ENCODE peak calls at places on chromosomes 4 and X, in nine cellular contexts. One of them, this sample, is unnamed.

GRCh38 chrX:100636321-100636991 is at the start of gene TSPAN6:
- DNase-seq in fibroblast of mammary gland: peak
- DNase-seq in SK-N-SH: peak
- DNase-seq in AG10803: peak
- DNase-seq in pancreas: peak
- DNase-seq in GM10248: peak
- DNase-seq in psoas muscle: peak
- DNase-seq in lower leg skin: peak
- DNase-seq in fibroblast of villous mesenchyme: peak
- DNase-seq in this sample: peak

GRCh38 chr4:156413411-156413985 is 459.8 kb upstream of the CTSO start:
- DNase-seq in GM10248: no peak
- DNase-seq in lower leg skin: no peak
- DNase-seq in psoas muscle: no peak
- DNase-seq in AG10803: no peak
- DNase-seq in SK-N-SH: no peak
- DNase-seq in fibroblast of mammary gland: no peak
- DNase-seq in fibroblast of villous mesenchyme: peak
- DNase-seq in pancreas: no peak
- DNase-seq in this sample: no peak

GRCh38 chr4:94525993-94526740 is 74.4 kb downstream of the PDLIM5 start:
- DNase-seq in AG10803: peak
- DNase-seq in SK-N-SH: no peak
- DNase-seq in psoas muscle: no peak
- DNase-seq in lower leg skin: no peak
- DNase-seq in fibroblast of mammary gland: peak
- DNase-seq in fibroblast of villous mesenchyme: peak
- DNase-seq in pancreas: no peak
- DNase-seq in GM10248: no peak
- DNase-seq in this sample: peak

GRCh38 chrX:153924149-153924861 is 1.8 kb downstream of the ARHGAP4 start:
- DNase-seq in lower leg skin: no peak
- DNase-seq in GM10248: no peak
- DNase-seq in fibroblast of mammary gland: peak
- DNase-seq in pancreas: no peak
- DNase-seq in psoas muscle: no peak
- DNase-seq in fibroblast of villous mesenchyme: peak
- DNase-seq in AG10803: peak
- DNase-seq in SK-N-SH: no peak
- DNase-seq in this sample: peak

GRCh38 chr4:38683265-38683664 is 19.3 kb downstream of the KLF3 start:
- DNase-seq in psoas muscle: no peak
- DNase-seq in lower leg skin: no peak
- DNase-seq in GM10248: no peak
- DNase-seq in fibroblast of villous mesenchyme: no peak
- DNase-seq in AG10803: no peak
- DNase-seq in fibroblast of mammary gland: no peak
- DNase-seq in SK-N-SH: no peak
- DNase-seq in pancreas: no peak
- DNase-seq in this sample: no peak

GRCh38 chrX:153984351-153985178 is 12.0 kb downstream of the TMEM187 start:
- DNase-seq in fibroblast of villous mesenchyme: no peak
- DNase-seq in SK-N-SH: no peak
- DNase-seq in pancreas: no peak
- DNase-seq in fibroblast of mammary gland: no peak
- DNase-seq in lower leg skin: no peak
- DNase-seq in AG10803: no peak
- DNase-seq in GM10248: peak
- DNase-seq in psoas muscle: no peak
- DNase-seq in this sample: peak

GRCh38 chr4:53558981-53559620 is 32.2 kb downstream of the LNX1 start:
- DNase-seq in SK-N-SH: no peak
- DNase-seq in pancreas: no peak
- DNase-seq in psoas muscle: no peak
- DNase-seq in lower leg skin: no peak
- DNase-seq in fibroblast of mammary gland: no peak
- DNase-seq in AG10803: no peak
- DNase-seq in GM10248: no peak
- DNase-seq in fibroblast of villous mesenchyme: no peak
- DNase-seq in this sample: no peak

GRCh38 chrX:38103857-38104812 is 97.8 kb downstream of the SYTL5 start:
- DNase-seq in pancreas: no peak
- DNase-seq in fibroblast of mammary gland: no peak
- DNase-seq in AG10803: no peak
- DNase-seq in fibroblast of villous mesenchyme: no peak
- DNase-seq in GM10248: no peak
- DNase-seq in lower leg skin: no peak
- DNase-seq in SK-N-SH: no peak
- DNase-seq in psoas muscle: no peak
- DNase-seq in this sample: peak

GRCh38 chrX:109600114-109600710 is 24.8 kb downstream of the KCNE5 start:
- DNase-seq in SK-N-SH: peak
- DNase-seq in psoas muscle: no peak
- DNase-seq in GM10248: no peak
- DNase-seq in fibroblast of mammary gland: peak
- DNase-seq in fibroblast of villous mesenchyme: peak
- DNase-seq in pancreas: no peak
- DNase-seq in lower leg skin: no peak
- DNase-seq in AG10803: peak
- DNase-seq in this sample: no peak

GRCh38 chr4:10115271-10115656 is 1.3 kb downstream of the WDR1 start:
- DNase-seq in lower leg skin: no peak
- DNase-seq in pancreas: no peak
- DNase-seq in SK-N-SH: no peak
- DNase-seq in psoas muscle: no peak
- DNase-seq in fibroblast of villous mesenchyme: peak
- DNase-seq in fibroblast of mammary gland: peak
- DNase-seq in GM10248: no peak
- DNase-seq in AG10803: peak
- DNase-seq in this sample: no peak

GRCh38 chr4:122827899-122828601 is 1.4 kb downstream of the FGF2 start:
- DNase-seq in lower leg skin: peak
- DNase-seq in fibroblast of villous mesenchyme: peak
- DNase-seq in AG10803: peak
- DNase-seq in pancreas: peak
- DNase-seq in fibroblast of mammary gland: peak
- DNase-seq in GM10248: peak
- DNase-seq in SK-N-SH: peak
- DNase-seq in psoas muscle: no peak
- DNase-seq in this sample: peak

GRCh38 chr4:148152868-148153630 is 289.2 kb downstream of the NR3C2 start:
- DNase-seq in pancreas: no peak
- DNase-seq in fibroblast of mammary gland: peak
- DNase-seq in fibroblast of villous mesenchyme: peak
- DNase-seq in GM10248: no peak
- DNase-seq in AG10803: peak
- DNase-seq in lower leg skin: no peak
- DNase-seq in psoas muscle: no peak
- DNase-seq in SK-N-SH: no peak
- DNase-seq in this sample: no peak

GRCh38 chr4:58191086-58191485 is 1080.9 kb upstream of the IGFBP7 start:
- DNase-seq in fibroblast of villous mesenchyme: no peak
- DNase-seq in pancreas: no peak
- DNase-seq in GM10248: no peak
- DNase-seq in lower leg skin: no peak
- DNase-seq in fibroblast of mammary gland: no peak
- DNase-seq in psoas muscle: no peak
- DNase-seq in AG10803: no peak
- DNase-seq in SK-N-SH: no peak
- DNase-seq in this sample: no peak

GRCh38 chr4:66927937-66928336 is 617.4 kb downstream of the CENPC start:
- DNase-seq in fibroblast of mammary gland: no peak
- DNase-seq in SK-N-SH: no peak
- DNase-seq in GM10248: no peak
- DNase-seq in AG10803: no peak
- DNase-seq in lower leg skin: no peak
- DNase-seq in fibroblast of villous mesenchyme: no peak
- DNase-seq in pancreas: no peak
- DNase-seq in psoas muscle: no peak
- DNase-seq in this sample: no peak

GRCh38 chr4:128854433-128854832 is 44.9 kb downstream of the JADE1 start:
- DNase-seq in fibroblast of mammary gland: peak
- DNase-seq in AG10803: peak
- DNase-seq in psoas muscle: no peak
- DNase-seq in fibroblast of villous mesenchyme: peak
- DNase-seq in SK-N-SH: no peak
- DNase-seq in pancreas: no peak
- DNase-seq in lower leg skin: no peak
- DNase-seq in GM10248: peak
- DNase-seq in this sample: peak

GRCh38 chr4:152850377-152850776 is 70.6 kb downstream of the ARFIP1 start:
- DNase-seq in AG10803: peak
- DNase-seq in psoas muscle: peak
- DNase-seq in lower leg skin: no peak
- DNase-seq in pancreas: no peak
- DNase-seq in GM10248: no peak
- DNase-seq in SK-N-SH: no peak
- DNase-seq in fibroblast of villous mesenchyme: peak
- DNase-seq in fibroblast of mammary gland: peak
- DNase-seq in this sample: no peak

GRCh38 chr4:159946983-159947645 is 844.2 kb downstream of the RAPGEF2 start:
- DNase-seq in fibroblast of villous mesenchyme: peak
- DNase-seq in psoas muscle: no peak
- DNase-seq in GM10248: peak
- DNase-seq in lower leg skin: no peak
- DNase-seq in fibroblast of mammary gland: peak
- DNase-seq in SK-N-SH: peak
- DNase-seq in AG10803: peak
- DNase-seq in pancreas: no peak
- DNase-seq in this sample: peak
- TF ChIP-seq CTCF in fibroblast of villous mesenchyme: peak
- TF ChIP-seq CTCF in psoas muscle: peak
- TF ChIP-seq CTCF in GM10248: peak
- TF ChIP-seq CTCF in lower leg skin: no peak
- TF ChIP-seq CTCF in fibroblast of mammary gland: peak
- TF ChIP-seq CTCF in SK-N-SH: peak
- TF ChIP-seq CTCF in AG10803: peak
- TF ChIP-seq CTCF in pancreas: peak
- TF ChIP-seq CTCF in this sample: peak

DNA sequence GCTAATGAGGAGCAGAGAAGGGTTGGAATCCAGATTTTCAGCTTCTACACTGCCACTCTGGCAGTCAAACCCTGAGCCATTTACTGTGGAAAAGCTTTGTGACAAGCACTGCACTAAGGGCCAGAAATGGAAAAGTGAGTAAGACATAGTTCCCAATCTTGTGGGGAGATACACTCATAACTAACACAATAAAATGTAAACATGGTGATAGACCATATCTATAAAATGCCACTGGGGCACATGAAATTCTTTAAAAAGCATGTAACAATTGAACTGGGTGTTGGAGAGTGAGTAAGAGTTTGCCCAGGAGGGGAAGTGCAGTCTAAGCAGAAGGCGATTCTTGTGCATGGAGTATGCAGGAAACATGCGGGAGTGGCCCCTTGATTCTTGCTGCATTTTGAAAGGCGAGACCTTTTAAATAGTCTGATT is 32.0 kb upstream of the ANXA5 start:
- DNase-seq in fibroblast of villous mesenchyme: peak
- DNase-seq in AG10803: peak
- DNase-seq in pancreas: no peak
- DNase-seq in fibroblast of mammary gland: peak
- DNase-seq in lower leg skin: no peak
- DNase-seq in GM10248: no peak
- DNase-seq in psoas muscle: no peak
- DNase-seq in SK-N-SH: no peak
- DNase-seq in this sample: no peak
- TF ChIP-seq CTCF in fibroblast of villous mesenchyme: no peak
- TF ChIP-seq CTCF in AG10803: no peak
- TF ChIP-seq CTCF in pancreas: no peak
- TF ChIP-seq CTCF in fibroblast of mammary gland: no peak
- TF ChIP-seq CTCF in lower leg skin: no peak
- TF ChIP-seq CTCF in GM10248: no peak
- TF ChIP-seq CTCF in psoas muscle: no peak
- TF ChIP-seq CTCF in SK-N-SH: no peak
- TF ChIP-seq CTCF in this sample: no peak

GRCh38 chr4:16066586-16067128 is 17.2 kb downstream of the PROM1 start:
- DNase-seq in SK-N-SH: no peak
- DNase-seq in lower leg skin: no peak
- DNase-seq in AG10803: no peak
- DNase-seq in fibroblast of villous mesenchyme: peak
- DNase-seq in psoas muscle: no peak
- DNase-seq in fibroblast of mammary gland: no peak
- DNase-seq in pancreas: no peak
- DNase-seq in GM10248: no peak
- DNase-seq in this sample: no peak
- TF ChIP-seq CTCF in SK-N-SH: no peak
- TF ChIP-seq CTCF in lower leg skin: no peak
- TF ChIP-seq CTCF in AG10803: no peak
- TF ChIP-seq CTCF in fibroblast of villous mesenchyme: no peak
- TF ChIP-seq CTCF in psoas muscle: no peak
- TF ChIP-seq CTCF in fibroblast of mammary gland: no peak
- TF ChIP-seq CTCF in pancreas: no peak
- TF ChIP-seq CTCF in GM10248: no peak
- TF ChIP-seq CTCF in this sample: no peak

GRCh38 chr4:37486134-37486533 is 200.0 kb downstream of the RELL1 start:
- DNase-seq in psoas muscle: no peak
- DNase-seq in fibroblast of mammary gland: no peak
- DNase-seq in GM10248: no peak
- DNase-seq in pancreas: no peak
- DNase-seq in fibroblast of villous mesenchyme: no peak
- DNase-seq in AG10803: no peak
- DNase-seq in lower leg skin: no peak
- DNase-seq in SK-N-SH: no peak
- DNase-seq in this sample: no peak

GRCh38 chr4:37483610-37484009 is 202.6 kb downstream of the RELL1 start:
- DNase-seq in pancreas: no peak
- DNase-seq in SK-N-SH: no peak
- DNase-seq in fibroblast of villous mesenchyme: no peak
- DNase-seq in AG10803: no peak
- DNase-seq in GM10248: no peak
- DNase-seq in lower leg skin: no peak
- DNase-seq in fibroblast of mammary gland: no peak
- DNase-seq in psoas muscle: no peak
- DNase-seq in this sample: no peak

GRCh38 chr4:37489697-37490096 is 196.5 kb downstream of the RELL1 start:
- DNase-seq in GM10248: no peak
- DNase-seq in pancreas: no peak
- DNase-seq in fibroblast of mammary gland: no peak
- DNase-seq in fibroblast of villous mesenchyme: no peak
- DNase-seq in lower leg skin: no peak
- DNase-seq in SK-N-SH: no peak
- DNase-seq in psoas muscle: no peak
- DNase-seq in AG10803: no peak
- DNase-seq in this sample: no peak

GRCh38 chr4:37490391-37491347 is 195.5 kb downstream of the RELL1 start:
- DNase-seq in GM10248: no peak
- DNase-seq in AG10803: no peak
- DNase-seq in pancreas: peak
- DNase-seq in lower leg skin: no peak
- DNase-seq in SK-N-SH: no peak
- DNase-seq in fibroblast of mammary gland: no peak
- DNase-seq in psoas muscle: no peak
- DNase-seq in fibroblast of villous mesenchyme: no peak
- DNase-seq in this sample: no peak

DNA sequence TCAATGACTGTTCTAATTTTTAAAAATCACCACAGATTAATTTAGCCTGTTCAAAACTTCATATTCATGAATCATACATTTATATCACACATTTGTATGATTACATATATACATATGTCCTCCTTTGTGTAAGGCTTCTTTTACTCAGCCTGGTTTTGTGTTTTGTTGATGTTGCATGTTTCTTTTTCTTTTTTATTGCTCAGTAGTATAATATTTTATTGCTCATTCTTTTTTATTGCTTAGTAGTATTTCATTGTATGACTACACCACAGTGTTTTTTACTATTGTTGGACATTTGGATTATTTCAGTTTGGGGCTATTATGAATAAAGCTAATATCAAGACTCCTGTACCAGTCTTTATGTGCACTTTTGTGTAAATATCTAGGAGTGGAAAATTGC is 198.5 kb downstream of the RELL1 start:
- DNase-seq in fibroblast of villous mesenchyme: no peak
- DNase-seq in GM10248: no peak
- DNase-seq in psoas muscle: no peak
- DNase-seq in pancreas: no peak
- DNase-seq in lower leg skin: no peak
- DNase-seq in SK-N-SH: no peak
- DNase-seq in AG10803: no peak
- DNase-seq in fibroblast of mammary gland: no peak
- DNase-seq in this sample: no peak
- TF ChIP-seq CTCF in fibroblast of villous mesenchyme: no peak
- TF ChIP-seq CTCF in GM10248: no peak
- TF ChIP-seq CTCF in psoas muscle: no peak
- TF ChIP-seq CTCF in pancreas: no peak
- TF ChIP-seq CTCF in lower leg skin: no peak
- TF ChIP-seq CTCF in SK-N-SH: no peak
- TF ChIP-seq CTCF in AG10803: no peak
- TF ChIP-seq CTCF in fibroblast of mammary gland: no peak
- TF ChIP-seq CTCF in this sample: no peak

This sample was measured in GM20000.